ENCODE peak calls at places on chromosomes 4 and X, in four cellular contexts. One of them, this sample, is unnamed.

GRCh38 chr4:143185253-143186107 is 763 bp downstream of the USP38 start:
- DNase-seq in lower lobe of right lung: peak; percentile 56
- DNase-seq in fibroblast of lung: peak; percentile 18
- DNase-seq in GM12865: peak; percentile 44
- DNase-seq in this sample: no peak

GRCh38 chr4:33025236-33025635 is 2305.1 kb downstream of the PCDH7 start:
- DNase-seq in GM12865: no peak
- DNase-seq in lower lobe of right lung: no peak
- DNase-seq in fibroblast of lung: no peak
- DNase-seq in this sample: no peak

GRCh38 chr4:16496501-16496900 is 270.2 kb upstream of the TAPT1 start:
- DNase-seq in GM12865: no peak
- DNase-seq in fibroblast of lung: peak; percentile 55
- DNase-seq in lower lobe of right lung: no peak
- DNase-seq in this sample: no peak

GRCh38 chr4:99574530-99575314 is at the start of gene MTTP:
- DNase-seq in GM12865: peak; percentile 21
- DNase-seq in fibroblast of lung: no peak
- DNase-seq in lower lobe of right lung: no peak
- DNase-seq in this sample: peak; percentile 14

GRCh38 chr4:42654606-42655005 is 2.3 kb downstream of the ATP8A1 start:
- DNase-seq in fibroblast of lung: peak; percentile 84
- DNase-seq in lower lobe of right lung: no peak
- DNase-seq in GM12865: peak; percentile 59
- DNase-seq in this sample: peak; percentile 28

GRCh38 chrX:115616943-115617563 is 56.1 kb downstream of the PLS3 start:
- DNase-seq in lower lobe of right lung: no peak
- DNase-seq in GM12865: peak; percentile 87
- DNase-seq in fibroblast of lung: no peak
- DNase-seq in this sample: peak; percentile 54

GRCh38 chrX:112630187-112630586 is 49.6 kb downstream of the LHFPL1 start:
- DNase-seq in GM12865: no peak
- DNase-seq in lower lobe of right lung: no peak
- DNase-seq in fibroblast of lung: no peak
- DNase-seq in this sample: no peak

GRCh38 chrX:134836497-134836968 is 154.3 kb upstream of the SMIM10 start:
- DNase-seq in lower lobe of right lung: no peak
- DNase-seq in GM12865: no peak
- DNase-seq in fibroblast of lung: peak; percentile 49
- DNase-seq in this sample: no peak

GRCh38 chr4:138507527-138507926 is 265.4 kb upstream of the SLC7A11 start:
- DNase-seq in fibroblast of lung: peak; percentile 33
- DNase-seq in lower lobe of right lung: no peak
- DNase-seq in GM12865: no peak
- DNase-seq in this sample: no peak

GRCh38 chr4:92872604-92873003 is 568.8 kb downstream of the GRID2 start:
- DNase-seq in fibroblast of lung: no peak
- DNase-seq in lower lobe of right lung: no peak
- DNase-seq in GM12865: no peak
- DNase-seq in this sample: no peak

GRCh38 chr4:2786152-2786671 is 6.7 kb upstream of the SH3BP2 start:
- DNase-seq in lower lobe of right lung: peak; percentile 35
- DNase-seq in GM12865: peak; percentile 74
- DNase-seq in fibroblast of lung: no peak
- DNase-seq in this sample: peak; percentile 73

GRCh38 chrX:68504237-68504636 is 5.4 kb downstream of the YIPF6 start:
- DNase-seq in lower lobe of right lung: no peak
- DNase-seq in GM12865: peak; percentile 28
- DNase-seq in fibroblast of lung: peak; percentile 67
- DNase-seq in this sample: no peak

GRCh38 chrX:68498044-68498507 is 775 bp upstream of the YIPF6 start:
- DNase-seq in GM12865: no peak
- DNase-seq in fibroblast of lung: no peak
- DNase-seq in lower lobe of right lung: no peak
- DNase-seq in this sample: no peak

GRCh38 chrX:68503830-68504229 is 5.0 kb downstream of the YIPF6 start:
- DNase-seq in lower lobe of right lung: no peak
- DNase-seq in GM12865: no peak
- DNase-seq in fibroblast of lung: no peak
- DNase-seq in this sample: no peak

GRCh38 chrX:68500105-68500504 is 1.3 kb downstream of the YIPF6 start:
- DNase-seq in fibroblast of lung: no peak
- DNase-seq in lower lobe of right lung: no peak
- DNase-seq in GM12865: no peak
- DNase-seq in this sample: no peak

GRCh38 chrX:68498508-68499379 is at the start of gene YIPF6:
- DNase-seq in fibroblast of lung: peak; percentile 76
- DNase-seq in lower lobe of right lung: peak; percentile 87
- DNase-seq in GM12865: peak; percentile 81
- DNase-seq in this sample: peak; percentile 73
- TF ChIP-seq CTCF in fibroblast of lung: no peak
- TF ChIP-seq CTCF in lower lobe of right lung: no peak
- TF ChIP-seq CTCF in GM12865: no peak
- TF ChIP-seq CTCF in this sample: no peak

GRCh38 chr4:150668824-150669223 is 86.9 kb downstream of the MAB21L2 start:
- DNase-seq in lower lobe of right lung: no peak
- DNase-seq in fibroblast of lung: no peak
- DNase-seq in GM12865: no peak
- DNase-seq in this sample: no peak
- TF ChIP-seq CTCF in lower lobe of right lung: no peak
- TF ChIP-seq CTCF in fibroblast of lung: no peak
- TF ChIP-seq CTCF in GM12865: no peak
- TF ChIP-seq CTCF in this sample: no peak

DNA sequence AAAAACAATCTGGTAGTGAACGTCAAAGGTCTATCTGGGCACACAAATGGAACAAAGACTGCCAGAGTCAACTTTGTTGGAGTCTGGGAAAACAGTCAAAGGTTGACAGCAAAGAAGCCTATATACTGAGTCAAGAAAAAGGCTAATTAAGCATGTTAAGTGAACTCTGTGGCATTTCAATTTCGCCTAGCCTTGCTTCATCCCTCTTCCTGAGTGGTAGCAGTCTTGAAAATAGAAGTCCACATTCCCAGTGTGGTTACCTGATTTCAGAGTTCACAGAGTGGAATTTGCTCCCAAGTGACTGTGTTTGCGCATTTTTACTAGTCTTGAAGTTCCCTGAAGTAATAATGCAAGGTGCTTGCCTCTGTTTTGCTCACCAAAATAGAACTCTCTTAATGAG is 760.0 kb downstream of the FSTL5 start:
- DNase-seq in lower lobe of right lung: no peak
- DNase-seq in GM12865: no peak
- DNase-seq in fibroblast of lung: no peak
- DNase-seq in this sample: no peak
- TF ChIP-seq CTCF in lower lobe of right lung: no peak
- TF ChIP-seq CTCF in GM12865: no peak
- TF ChIP-seq CTCF in fibroblast of lung: no peak
- TF ChIP-seq CTCF in this sample: no peak

DNA sequence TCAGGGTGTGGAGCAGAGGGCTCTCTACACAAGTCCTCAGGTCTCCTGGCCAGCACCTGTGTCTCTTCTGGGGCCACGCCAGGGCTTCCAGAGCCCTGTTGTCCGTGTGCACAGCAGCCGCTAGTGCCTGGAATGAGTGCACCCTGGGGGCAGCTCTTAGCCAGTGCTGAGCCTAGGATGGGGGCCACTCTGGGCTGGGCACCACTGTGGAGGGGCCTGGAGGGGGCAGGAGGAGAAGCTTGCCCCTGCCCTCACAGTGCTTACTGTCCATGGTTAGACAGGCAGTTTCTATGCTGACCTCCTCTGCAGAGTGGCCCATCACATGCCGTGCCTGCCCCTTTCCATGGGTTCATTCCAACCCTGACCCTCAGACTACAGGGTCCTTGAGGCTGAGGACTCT is 42.7 kb upstream of the GRPEL1 start:
- DNase-seq in fibroblast of lung: no peak
- DNase-seq in GM12865: no peak
- DNase-seq in lower lobe of right lung: peak; percentile 30
- DNase-seq in this sample: no peak
- TF ChIP-seq CTCF in fibroblast of lung: no peak
- TF ChIP-seq CTCF in GM12865: no peak
- TF ChIP-seq CTCF in lower lobe of right lung: no peak
- TF ChIP-seq CTCF in this sample: no peak

GRCh38 chrX:131068945-131069719 is 11.0 kb downstream of the ARHGAP36 start:
- DNase-seq in fibroblast of lung: peak; percentile 34
- DNase-seq in GM12865: peak; percentile 28
- DNase-seq in lower lobe of right lung: no peak
- DNase-seq in this sample: peak; percentile 50
- TF ChIP-seq CTCF in fibroblast of lung: peak; percentile 54
- TF ChIP-seq CTCF in GM12865: peak; percentile 48
- TF ChIP-seq CTCF in lower lobe of right lung: peak; percentile 18
- TF ChIP-seq CTCF in this sample: peak; percentile 40

GRCh38 chrX:41970419-41970818 is 47.1 kb upstream of the CASK start:
- DNase-seq in lower lobe of right lung: no peak
- DNase-seq in fibroblast of lung: no peak
- DNase-seq in GM12865: no peak
- DNase-seq in this sample: no peak
- TF ChIP-seq CTCF in lower lobe of right lung: no peak
- TF ChIP-seq CTCF in fibroblast of lung: no peak
- TF ChIP-seq CTCF in GM12865: no peak
- TF ChIP-seq CTCF in this sample: no peak

DNA sequence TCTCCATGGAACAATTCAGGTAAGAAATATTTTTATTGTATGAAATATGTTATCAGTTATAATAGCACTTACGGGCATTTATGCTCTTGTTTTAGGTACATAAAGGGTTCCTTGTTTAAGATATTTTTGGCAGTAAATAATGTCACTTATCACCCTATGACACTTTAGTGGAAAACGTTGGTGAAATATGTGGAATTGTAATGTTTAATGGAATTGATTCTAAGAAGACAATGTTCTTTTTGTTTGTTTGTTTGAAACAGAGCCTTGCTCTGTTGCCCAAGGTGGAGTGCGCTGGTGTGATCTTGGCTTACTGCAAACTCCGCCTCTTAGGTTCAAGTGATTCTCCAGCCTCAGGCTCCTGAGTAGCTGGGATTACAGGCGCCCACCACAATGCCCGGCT is 17.4 kb downstream of the NPNT start:
- DNase-seq in GM12865: no peak
- DNase-seq in lower lobe of right lung: no peak
- DNase-seq in fibroblast of lung: no peak
- DNase-seq in this sample: no peak
- TF ChIP-seq CTCF in GM12865: no peak
- TF ChIP-seq CTCF in lower lobe of right lung: no peak
- TF ChIP-seq CTCF in fibroblast of lung: no peak
- TF ChIP-seq CTCF in this sample: no peak

GRCh38 chr4:152705918-152706317 is 26.1 kb upstream of the TMEM154 start:
- DNase-seq in GM12865: no peak
- DNase-seq in fibroblast of lung: no peak
- DNase-seq in lower lobe of right lung: no peak
- DNase-seq in this sample: no peak
- TF ChIP-seq CTCF in GM12865: no peak
- TF ChIP-seq CTCF in fibroblast of lung: no peak
- TF ChIP-seq CTCF in lower lobe of right lung: no peak
- TF ChIP-seq CTCF in this sample: peak; percentile 5

GRCh38 chr4:123929565-123929964 is 533.0 kb downstream of the SPRY1 start:
- DNase-seq in fibroblast of lung: peak; percentile 67
- DNase-seq in GM12865: no peak
- DNase-seq in lower lobe of right lung: no peak
- DNase-seq in this sample: no peak

GRCh38 chr4:123936615-123937014 is 540.0 kb downstream of the SPRY1 start:
- DNase-seq in GM12865: no peak
- DNase-seq in lower lobe of right lung: no peak
- DNase-seq in fibroblast of lung: no peak
- DNase-seq in this sample: no peak

GRCh38 chr4:123930971-123931370 is 534.4 kb downstream of the SPRY1 start:
- DNase-seq in GM12865: no peak
- DNase-seq in fibroblast of lung: peak; percentile 29
- DNase-seq in lower lobe of right lung: no peak
- DNase-seq in this sample: no peak
- TF ChIP-seq CTCF in GM12865: no peak
- TF ChIP-seq CTCF in fibroblast of lung: no peak
- TF ChIP-seq CTCF in lower lobe of right lung: no peak
- TF ChIP-seq CTCF in this sample: no peak

This sample was measured in GM13977.